ENCODE peak calls at places on chromosomes 13 and 19, in eight cellular contexts. Y, B, I, E, P, J, H and C are unnamed samples.

GRCh38 chr19:39870171-39870971 is 24.2 kb upstream of the FBL start:
- DNase-seq in H (no peak), Y (no peak), B (no peak), J (no peak), P (no peak), E (no peak), I (no peak), C (no peak)

GRCh38 chr19:2992958-2993357 is 15.6 kb downstream of the TLE6 start:
- DNase-seq in E (no peak), H (no peak), Y (no peak), J (no peak), B (no peak), P (no peak), I (no peak), C (no peak)

GRCh38 chr19:15663245-15663644 is 9.6 kb upstream of the CYP4F12 start:
- DNase-seq in P (no peak), E (no peak), I (no peak), J (no peak), B (no peak), H (no peak), Y (no peak), C (no peak)

GRCh38 chr13:40813662-40814454 is 24.4 kb downstream of the SLC25A15 start:
- DNase-seq in E (no peak), P (peak; percentile 48), H (no peak), B (no peak), Y (peak; percentile 54), I (no peak), J (no peak), C (peak; percentile 43)

GRCh38 chr19:31583148-31583547 is 233.9 kb upstream of the TSHZ3 start:
- DNase-seq in H (no peak), I (no peak), J (no peak), Y (no peak), P (peak; percentile 10), E (no peak), B (no peak), C (no peak)

GRCh38 chr13:78032132-78032531 is 113.5 kb upstream of the EDNRB start:
- DNase-seq in I (no peak), P (peak; percentile 8), Y (no peak), J (no peak), H (no peak), E (no peak), B (no peak), C (no peak)

GRCh38 chr19:49770529-49770928 is 3.7 kb downstream of the AP2A1 start:
- DNase-seq in Y (no peak), B (no peak), P (no peak), E (no peak), J (no peak), H (no peak), I (no peak), C (no peak)

GRCh38 chr19:38830039-38830733 is 1.4 kb downstream of the ECH1 start:
- DNase-seq in H (no peak), P (no peak), Y (peak; percentile 67), B (no peak), J (no peak), E (no peak), I (no peak), C (no peak)

GRCh38 chr19:917323-918151 is at the start of gene KISS1R:
- DNase-seq in H (peak; percentile 51), E (peak; percentile 62), B (no peak), I (no peak), J (no peak), Y (no peak), P (no peak), C (peak; percentile 61)

GRCh38 chr19:6720369-6721112 is at the start of gene C3:
- DNase-seq in H (no peak), I (no peak), Y (peak; percentile 87), B (peak; percentile 92), J (no peak), P (peak; percentile 94), E (no peak), C (no peak)

GRCh38 chr19:45641274-45642105 is 2.3 kb upstream of the EML2 start:
- DNase-seq in H (peak; percentile 45), I (no peak), B (peak; percentile 91), E (peak; percentile 89), J (no peak), P (peak; percentile 69), Y (peak; percentile 72), C (peak; percentile 89)

GRCh38 chr13:27952931-27953670 is 16.0 kb downstream of the CDX2 start:
- DNase-seq in J (no peak), Y (no peak), P (no peak), H (no peak), I (no peak), B (no peak), E (no peak), C (no peak)

GRCh38 chr19:39078436-39079200 is 5.5 kb upstream of the ACP7 start:
- DNase-seq in E (no peak), Y (peak; percentile 97), B (no peak), I (no peak), P (peak; percentile 96), J (peak; percentile 34), H (no peak), C (no peak)